ENCODE peak calls at places on chromosomes 5 and 9, in ten cellular contexts. K is AG08396; L is stimulated activated CD4-positive, alpha-beta T cell treated with anti-CD3 and anti-CD28 coated beads, Interleukin-15, amount 100 ng/mL, for 24 hours; G is transverse colon; W is ureter; F is left ventricle myocardium inferior; D is anterior cingulate cortex; Y is activated CD4-positive, alpha-beta T cell treated with anti-CD3 and anti-CD28 coated beads, Interleukin-2, amount 50 U/mL, for 1 hour; U is hypothalamus; J is NCI-H2171. V is an unnamed sample.

GRCh38 chr5:89769975-89770374 is 639.6 kb downstream of the CETN3 start:
- DNase-seq in J (no peak), Y (no peak), U (no peak), L (no peak), G (no peak), K (peak), W (no peak), F (no peak), D (no peak), V (no peak)

GRCh38 chr5:31285025-31285424 is 91.5 kb downstream of the CDH6 start:
- DNase-seq in D (no peak), U (no peak), L (no peak), W (no peak), K (no peak), J (no peak), F (no peak), Y (no peak), G (no peak), V (no peak)

GRCh38 chr5:33490071-33490665 is 49.4 kb downstream of the TARS1 start:
- DNase-seq in F (no peak), K (no peak), G (no peak), U (no peak), D (no peak), J (no peak), Y (no peak), W (no peak), L (no peak), V (no peak)

GRCh38 chr9:91220491-91221135 is 141.1 kb downstream of the AUH start:
- DNase-seq in Y (no peak), J (no peak), U (no peak), L (no peak), F (no peak), K (no peak), G (no peak), D (no peak), W (no peak), V (no peak)

GRCh38 chr5:44862808-44863207 is 54.1 kb downstream of the MRPS30 start:
- DNase-seq in D (no peak), U (no peak), J (no peak), F (no peak), G (no peak), L (no peak), Y (no peak), W (no peak), K (peak), V (no peak)

GRCh38 chr5:66620711-66621110 is 24.5 kb downstream of the MAST4 start:
- DNase-seq in L (no peak), W (no peak), G (no peak), U (no peak), K (no peak), F (no peak), J (no peak), D (no peak), Y (no peak), V (no peak)

GRCh38 chr9:33469891-33470290 is 3.8 kb downstream of the NOL6 start:
- DNase-seq in F (no peak), W (no peak), K (no peak), J (no peak), U (no peak), L (no peak), D (no peak), Y (no peak), G (no peak), V (no peak)

GRCh38 chr5:88203977-88204735 is 64.5 kb downstream of the TMEM161B start:
- DNase-seq in G (no peak), W (no peak), Y (peak), U (no peak), D (no peak), L (peak), F (no peak), J (no peak), K (peak), V (peak)

GRCh38 chr9:137306546-137307254 is 4.6 kb upstream of the NRARP start:
- DNase-seq in J (no peak), U (no peak), D (no peak), Y (no peak), W (no peak), G (no peak), L (no peak), F (peak), K (no peak), V (peak)

GRCh38 chr5:103389846-103390245 is 131.3 kb downstream of the MACIR start:
- DNase-seq in K (no peak), L (no peak), D (no peak), U (no peak), G (no peak), F (no peak), W (no peak), J (no peak), Y (no peak), V (no peak)

GRCh38 chr5:74272019-74272775 is 368.3 kb downstream of the ENC1 start:
- DNase-seq in U (no peak), D (no peak), Y (no peak), W (no peak), J (no peak), F (no peak), G (no peak), K (peak), L (no peak), V (no peak)

GRCh38 chr5:135887447-135887864 is 8.2 kb downstream of the IL9 start:
- DNase-seq in Y (peak), D (peak), U (no peak), L (peak), F (no peak), J (peak), K (peak), G (peak), W (peak), V (peak)

GRCh38 chr9:114396558-114397218 is 8.9 kb upstream of the AKNA start:
- DNase-seq in D (no peak), J (peak), G (no peak), W (no peak), U (no peak), K (peak), Y (no peak), F (no peak), L (no peak), V (peak)

GRCh38 chr5:175664723-175665122 is 6.9 kb downstream of the HRH2 start:
- DNase-seq in J (no peak), U (no peak), K (no peak), L (no peak), Y (no peak), D (no peak), F (no peak), G (no peak), W (no peak), V (no peak)

GRCh38 chr9:108104991-108105390 is 615.4 kb upstream of the KLF4 start:
- DNase-seq in F (no peak), K (no peak), W (no peak), D (no peak), U (no peak), J (no peak), Y (no peak), L (no peak), G (no peak), V (no peak)

GRCh38 chr9:134663753-134664415 is 22.3 kb downstream of the COL5A1 start:
- DNase-seq in D (no peak), K (no peak), W (no peak), Y (no peak), L (no peak), J (no peak), G (no peak), F (peak), U (no peak), V (peak)

GRCh38 chr5:55063220-55063863 is 39.1 kb upstream of the GZMA start:
- DNase-seq in L (no peak), Y (no peak), K (peak), W (no peak), J (no peak), F (no peak), U (no peak), D (no peak), G (no peak), V (no peak)

GRCh38 chr9:109331353-109331752 is 10.5 kb upstream of the EPB41L4B start:
- DNase-seq in L (no peak), K (no peak), D (peak), U (no peak), J (no peak), F (peak), G (peak), Y (no peak), W (peak), V (no peak)

GRCh38 chr5:95726811-95727763 is 4.0 kb upstream of the RHOBTB3 start:
- DNase-seq in Y (no peak), D (no peak), F (no peak), L (no peak), U (no peak), W (no peak), G (no peak), J (no peak), K (no peak), V (no peak)

GRCh38 chr9:105066265-105066865 is 138.4 kb upstream of the ABCA1 start:
- DNase-seq in W (no peak), J (no peak), L (no peak), U (no peak), D (no peak), G (no peak), Y (no peak), F (no peak), K (no peak), V (no peak)

GRCh38 chr5:72210913-72211670 is 103.8 kb downstream of the MAP1B start:
- DNase-seq in W (peak), D (peak), G (peak), K (peak), F (peak), U (no peak), Y (no peak), L (no peak), J (no peak), V (no peak)

GRCh38 chr9:123401879-123402513 is 46.0 kb downstream of the CRB2 start:
- DNase-seq in J (peak), K (peak), F (no peak), G (peak), U (no peak), W (no peak), D (peak), L (peak), Y (no peak), V (peak)

GRCh38 chr5:149345892-149346222 is 558 bp downstream of the GRPEL2 start:
- DNase-seq in F (no peak), J (no peak), W (no peak), G (no peak), Y (no peak), L (peak), K (peak), D (no peak), U (no peak), V (peak)

GRCh38 chr9:37443566-37443965 is 21.1 kb downstream of the GRHPR start:
- DNase-seq in U (no peak), L (no peak), D (no peak), Y (no peak), W (no peak), G (no peak), J (no peak), F (no peak), K (no peak), V (no peak)

GRCh38 chr5:15014809-15015208 is 143.2 kb upstream of the ANKH start:
- DNase-seq in K (no peak), J (no peak), D (no peak), Y (no peak), F (no peak), L (no peak), U (no peak), G (no peak), W (no peak), V (no peak)

GRCh38 chr5:1172670-1173404 is 28.6 kb upstream of the SLC6A19 start:
- DNase-seq in F (no peak), K (no peak), W (no peak), Y (no peak), U (no peak), D (no peak), J (no peak), L (peak), G (no peak), V (no peak)

GRCh38 chr5:84642795-84643194 is 258.1 kb upstream of the EDIL3 start:
- DNase-seq in W (no peak), D (no peak), K (no peak), Y (no peak), J (no peak), G (no peak), L (no peak), U (no peak), F (no peak), V (no peak)

V was measured in H7.